ENCODE peak calls at places on chromosomes 16 and 17, in ten cellular contexts. One of them, this sample, is unnamed.

GRCh38 chr16:1834096-1834495 is 7.1 kb downstream of the FAHD1 start:
- DNase-seq in fibroblast of the conjunctiva: no peak
- DNase-seq in stimulated activated effector memory CD8-positive, alpha-beta T cell treated with anti-CD3 and anti-CD28 coated beads, Interleukin-12 subunit alpha, Interleukin-12 subunit beta, amount 100 ng/mL, for 72 hours: no peak
- DNase-seq in fibroblast of the aortic adventitia: no peak
- DNase-seq in dermis blood vessel endothelial cell: no peak
- DNase-seq in GM13977: no peak
- DNase-seq in GM23338: no peak
- DNase-seq in psoas muscle: no peak
- DNase-seq in NCI-H510A treated with DMSO at 0.1 percent for 48 hours: no peak
- DNase-seq in stomach: no peak
- DNase-seq in this sample: no peak

GRCh38 chr16:75644240-75645012 is 3.0 kb downstream of the KARS1 start:
- DNase-seq in fibroblast of the conjunctiva: no peak
- DNase-seq in stimulated activated effector memory CD8-positive, alpha-beta T cell treated with anti-CD3 and anti-CD28 coated beads, Interleukin-12 subunit alpha, Interleukin-12 subunit beta, amount 100 ng/mL, for 72 hours: no peak
- DNase-seq in fibroblast of the aortic adventitia: no peak
- DNase-seq in dermis blood vessel endothelial cell: no peak
- DNase-seq in GM13977: no peak
- DNase-seq in GM23338: no peak
- DNase-seq in psoas muscle: no peak
- DNase-seq in NCI-H510A treated with DMSO at 0.1 percent for 48 hours: no peak
- DNase-seq in stomach: no peak
- DNase-seq in this sample: no peak

GRCh38 chr17:10063730-10064221 is 134.6 kb downstream of the GAS7 start:
- DNase-seq in fibroblast of the conjunctiva: peak
- DNase-seq in stimulated activated effector memory CD8-positive, alpha-beta T cell treated with anti-CD3 and anti-CD28 coated beads, Interleukin-12 subunit alpha, Interleukin-12 subunit beta, amount 100 ng/mL, for 72 hours: no peak
- DNase-seq in fibroblast of the aortic adventitia: no peak
- DNase-seq in dermis blood vessel endothelial cell: no peak
- DNase-seq in GM13977: no peak
- DNase-seq in GM23338: no peak
- DNase-seq in psoas muscle: no peak
- DNase-seq in NCI-H510A treated with DMSO at 0.1 percent for 48 hours: no peak
- DNase-seq in stomach: peak
- DNase-seq in this sample: no peak

GRCh38 chr17:45411348-45412105 is 21.1 kb downstream of the ARHGAP27 start:
- DNase-seq in fibroblast of the conjunctiva: no peak
- DNase-seq in stimulated activated effector memory CD8-positive, alpha-beta T cell treated with anti-CD3 and anti-CD28 coated beads, Interleukin-12 subunit alpha, Interleukin-12 subunit beta, amount 100 ng/mL, for 72 hours: no peak
- DNase-seq in fibroblast of the aortic adventitia: no peak
- DNase-seq in dermis blood vessel endothelial cell: no peak
- DNase-seq in GM13977: no peak
- DNase-seq in GM23338: no peak
- DNase-seq in psoas muscle: no peak
- DNase-seq in NCI-H510A treated with DMSO at 0.1 percent for 48 hours: peak
- DNase-seq in stomach: no peak
- DNase-seq in this sample: no peak

GRCh38 chr16:81276323-81276722 is 37.8 kb downstream of the BCO1 start:
- DNase-seq in fibroblast of the conjunctiva: no peak
- DNase-seq in stimulated activated effector memory CD8-positive, alpha-beta T cell treated with anti-CD3 and anti-CD28 coated beads, Interleukin-12 subunit alpha, Interleukin-12 subunit beta, amount 100 ng/mL, for 72 hours: no peak
- DNase-seq in fibroblast of the aortic adventitia: no peak
- DNase-seq in dermis blood vessel endothelial cell: no peak
- DNase-seq in GM13977: no peak
- DNase-seq in GM23338: no peak
- DNase-seq in psoas muscle: no peak
- DNase-seq in NCI-H510A treated with DMSO at 0.1 percent for 48 hours: no peak
- DNase-seq in stomach: no peak
- DNase-seq in this sample: no peak

GRCh38 chr16:81873843-81874752 is 95.0 kb downstream of the PLCG2 start:
- DNase-seq in fibroblast of the conjunctiva: no peak
- DNase-seq in stimulated activated effector memory CD8-positive, alpha-beta T cell treated with anti-CD3 and anti-CD28 coated beads, Interleukin-12 subunit alpha, Interleukin-12 subunit beta, amount 100 ng/mL, for 72 hours: peak
- DNase-seq in fibroblast of the aortic adventitia: peak
- DNase-seq in dermis blood vessel endothelial cell: peak
- DNase-seq in GM13977: peak
- DNase-seq in GM23338: peak
- DNase-seq in psoas muscle: peak
- DNase-seq in NCI-H510A treated with DMSO at 0.1 percent for 48 hours: peak
- DNase-seq in stomach: peak
- DNase-seq in this sample: peak

GRCh38 chr16:72886366-72886974 is 161.5 kb downstream of the ZFHX3 start:
- DNase-seq in fibroblast of the conjunctiva: no peak
- DNase-seq in stimulated activated effector memory CD8-positive, alpha-beta T cell treated with anti-CD3 and anti-CD28 coated beads, Interleukin-12 subunit alpha, Interleukin-12 subunit beta, amount 100 ng/mL, for 72 hours: no peak
- DNase-seq in fibroblast of the aortic adventitia: no peak
- DNase-seq in dermis blood vessel endothelial cell: no peak
- DNase-seq in GM13977: no peak
- DNase-seq in GM23338: no peak
- DNase-seq in psoas muscle: no peak
- DNase-seq in NCI-H510A treated with DMSO at 0.1 percent for 48 hours: no peak
- DNase-seq in stomach: no peak
- DNase-seq in this sample: no peak

GRCh38 chr16:75957870-75958269 is 231.6 kb upstream of the CPHXL start:
- DNase-seq in fibroblast of the conjunctiva: no peak
- DNase-seq in stimulated activated effector memory CD8-positive, alpha-beta T cell treated with anti-CD3 and anti-CD28 coated beads, Interleukin-12 subunit alpha, Interleukin-12 subunit beta, amount 100 ng/mL, for 72 hours: no peak
- DNase-seq in fibroblast of the aortic adventitia: no peak
- DNase-seq in dermis blood vessel endothelial cell: no peak
- DNase-seq in GM13977: no peak
- DNase-seq in GM23338: no peak
- DNase-seq in psoas muscle: no peak
- DNase-seq in NCI-H510A treated with DMSO at 0.1 percent for 48 hours: no peak
- DNase-seq in stomach: no peak
- DNase-seq in this sample: no peak

GRCh38 chr17:16381496-16381820 is 567 bp downstream of the UBB start:
- DNase-seq in fibroblast of the conjunctiva: no peak
- DNase-seq in stimulated activated effector memory CD8-positive, alpha-beta T cell treated with anti-CD3 and anti-CD28 coated beads, Interleukin-12 subunit alpha, Interleukin-12 subunit beta, amount 100 ng/mL, for 72 hours: no peak
- DNase-seq in fibroblast of the aortic adventitia: peak
- DNase-seq in dermis blood vessel endothelial cell: peak
- DNase-seq in GM13977: peak
- DNase-seq in GM23338: no peak
- DNase-seq in psoas muscle: no peak
- DNase-seq in NCI-H510A treated with DMSO at 0.1 percent for 48 hours: no peak
- DNase-seq in stomach: no peak
- DNase-seq in this sample: no peak

GRCh38 chr17:50579399-50579798 is 18.9 kb downstream of the CACNA1G start:
- DNase-seq in fibroblast of the conjunctiva: no peak
- DNase-seq in stimulated activated effector memory CD8-positive, alpha-beta T cell treated with anti-CD3 and anti-CD28 coated beads, Interleukin-12 subunit alpha, Interleukin-12 subunit beta, amount 100 ng/mL, for 72 hours: no peak
- DNase-seq in fibroblast of the aortic adventitia: no peak
- DNase-seq in dermis blood vessel endothelial cell: no peak
- DNase-seq in GM13977: no peak
- DNase-seq in GM23338: no peak
- DNase-seq in psoas muscle: no peak
- DNase-seq in NCI-H510A treated with DMSO at 0.1 percent for 48 hours: no peak
- DNase-seq in stomach: no peak
- DNase-seq in this sample: no peak

GRCh38 chr17:76009969-76010661 is 9.5 kb downstream of the CDK3 start:
- DNase-seq in fibroblast of the conjunctiva: no peak
- DNase-seq in stimulated activated effector memory CD8-positive, alpha-beta T cell treated with anti-CD3 and anti-CD28 coated beads, Interleukin-12 subunit alpha, Interleukin-12 subunit beta, amount 100 ng/mL, for 72 hours: no peak
- DNase-seq in fibroblast of the aortic adventitia: no peak
- DNase-seq in dermis blood vessel endothelial cell: no peak
- DNase-seq in GM13977: no peak
- DNase-seq in GM23338: no peak
- DNase-seq in psoas muscle: no peak
- DNase-seq in NCI-H510A treated with DMSO at 0.1 percent for 48 hours: no peak
- DNase-seq in stomach: no peak
- DNase-seq in this sample: no peak

GRCh38 chr16:56742030-56742984 is 12.4 kb downstream of the NUP93 start:
- DNase-seq in fibroblast of the conjunctiva: peak
- DNase-seq in stimulated activated effector memory CD8-positive, alpha-beta T cell treated with anti-CD3 and anti-CD28 coated beads, Interleukin-12 subunit alpha, Interleukin-12 subunit beta, amount 100 ng/mL, for 72 hours: no peak
- DNase-seq in fibroblast of the aortic adventitia: peak
- DNase-seq in dermis blood vessel endothelial cell: peak
- DNase-seq in GM13977: no peak
- DNase-seq in GM23338: no peak
- DNase-seq in psoas muscle: no peak
- DNase-seq in NCI-H510A treated with DMSO at 0.1 percent for 48 hours: no peak
- DNase-seq in stomach: no peak
- DNase-seq in this sample: no peak

GRCh38 chr16:67529639-67530012 is 997 bp downstream of the RIPOR1 start:
- DNase-seq in fibroblast of the conjunctiva: no peak
- DNase-seq in stimulated activated effector memory CD8-positive, alpha-beta T cell treated with anti-CD3 and anti-CD28 coated beads, Interleukin-12 subunit alpha, Interleukin-12 subunit beta, amount 100 ng/mL, for 72 hours: no peak
- DNase-seq in fibroblast of the aortic adventitia: no peak
- DNase-seq in dermis blood vessel endothelial cell: peak
- DNase-seq in GM13977: peak
- DNase-seq in GM23338: peak
- DNase-seq in psoas muscle: no peak
- DNase-seq in NCI-H510A treated with DMSO at 0.1 percent for 48 hours: no peak
- DNase-seq in stomach: no peak
- DNase-seq in this sample: no peak

GRCh38 chr17:60442271-60443201 is 20.2 kb downstream of the CHCT1 start:
- DNase-seq in fibroblast of the conjunctiva: no peak
- DNase-seq in stimulated activated effector memory CD8-positive, alpha-beta T cell treated with anti-CD3 and anti-CD28 coated beads, Interleukin-12 subunit alpha, Interleukin-12 subunit beta, amount 100 ng/mL, for 72 hours: no peak
- DNase-seq in fibroblast of the aortic adventitia: peak
- DNase-seq in dermis blood vessel endothelial cell: no peak
- DNase-seq in GM13977: no peak
- DNase-seq in GM23338: no peak
- DNase-seq in psoas muscle: no peak
- DNase-seq in NCI-H510A treated with DMSO at 0.1 percent for 48 hours: no peak
- DNase-seq in stomach: no peak
- DNase-seq in this sample: no peak

GRCh38 chr17:1865252-1866037 is 35.6 kb downstream of the RPA1 start:
- DNase-seq in fibroblast of the conjunctiva: no peak
- DNase-seq in stimulated activated effector memory CD8-positive, alpha-beta T cell treated with anti-CD3 and anti-CD28 coated beads, Interleukin-12 subunit alpha, Interleukin-12 subunit beta, amount 100 ng/mL, for 72 hours: peak
- DNase-seq in fibroblast of the aortic adventitia: peak
- DNase-seq in dermis blood vessel endothelial cell: peak
- DNase-seq in GM13977: peak
- DNase-seq in GM23338: peak
- DNase-seq in psoas muscle: no peak
- DNase-seq in NCI-H510A treated with DMSO at 0.1 percent for 48 hours: peak
- DNase-seq in stomach: peak
- DNase-seq in this sample: no peak

GRCh38 chr17:37791985-37792384 is 47.1 kb upstream of the HNF1B start:
- DNase-seq in fibroblast of the conjunctiva: no peak
- DNase-seq in stimulated activated effector memory CD8-positive, alpha-beta T cell treated with anti-CD3 and anti-CD28 coated beads, Interleukin-12 subunit alpha, Interleukin-12 subunit beta, amount 100 ng/mL, for 72 hours: no peak
- DNase-seq in fibroblast of the aortic adventitia: no peak
- DNase-seq in dermis blood vessel endothelial cell: no peak
- DNase-seq in GM13977: no peak
- DNase-seq in GM23338: no peak
- DNase-seq in psoas muscle: no peak
- DNase-seq in NCI-H510A treated with DMSO at 0.1 percent for 48 hours: no peak
- DNase-seq in stomach: no peak
- DNase-seq in this sample: no peak

GRCh38 chr16:53912155-53912554 is 208.2 kb downstream of the FTO start:
- DNase-seq in fibroblast of the conjunctiva: no peak
- DNase-seq in stimulated activated effector memory CD8-positive, alpha-beta T cell treated with anti-CD3 and anti-CD28 coated beads, Interleukin-12 subunit alpha, Interleukin-12 subunit beta, amount 100 ng/mL, for 72 hours: peak
- DNase-seq in fibroblast of the aortic adventitia: no peak
- DNase-seq in dermis blood vessel endothelial cell: no peak
- DNase-seq in GM13977: peak
- DNase-seq in GM23338: no peak
- DNase-seq in psoas muscle: no peak
- DNase-seq in NCI-H510A treated with DMSO at 0.1 percent for 48 hours: peak
- DNase-seq in stomach: no peak
- DNase-seq in this sample: no peak

GRCh38 chr17:11548398-11548797 is 49.9 kb upstream of the DNAH9 start:
- DNase-seq in fibroblast of the conjunctiva: no peak
- DNase-seq in stimulated activated effector memory CD8-positive, alpha-beta T cell treated with anti-CD3 and anti-CD28 coated beads, Interleukin-12 subunit alpha, Interleukin-12 subunit beta, amount 100 ng/mL, for 72 hours: no peak
- DNase-seq in fibroblast of the aortic adventitia: no peak
- DNase-seq in dermis blood vessel endothelial cell: no peak
- DNase-seq in GM13977: no peak
- DNase-seq in GM23338: no peak
- DNase-seq in psoas muscle: no peak
- DNase-seq in NCI-H510A treated with DMSO at 0.1 percent for 48 hours: no peak
- DNase-seq in stomach: no peak
- DNase-seq in this sample: no peak

GRCh38 chr17:6729531-6729930 is 16.4 kb upstream of the SLC13A5 start:
- DNase-seq in fibroblast of the conjunctiva: no peak
- DNase-seq in stimulated activated effector memory CD8-positive, alpha-beta T cell treated with anti-CD3 and anti-CD28 coated beads, Interleukin-12 subunit alpha, Interleukin-12 subunit beta, amount 100 ng/mL, for 72 hours: no peak
- DNase-seq in fibroblast of the aortic adventitia: no peak
- DNase-seq in dermis blood vessel endothelial cell: no peak
- DNase-seq in GM13977: no peak
- DNase-seq in GM23338: no peak
- DNase-seq in psoas muscle: no peak
- DNase-seq in NCI-H510A treated with DMSO at 0.1 percent for 48 hours: no peak
- DNase-seq in stomach: no peak
- DNase-seq in this sample: no peak

GRCh38 chr17:63140255-63140654 is 174.2 kb downstream of the TANC2 start:
- DNase-seq in fibroblast of the conjunctiva: peak
- DNase-seq in stimulated activated effector memory CD8-positive, alpha-beta T cell treated with anti-CD3 and anti-CD28 coated beads, Interleukin-12 subunit alpha, Interleukin-12 subunit beta, amount 100 ng/mL, for 72 hours: peak
- DNase-seq in fibroblast of the aortic adventitia: peak
- DNase-seq in dermis blood vessel endothelial cell: peak
- DNase-seq in GM13977: no peak
- DNase-seq in GM23338: no peak
- DNase-seq in psoas muscle: no peak
- DNase-seq in NCI-H510A treated with DMSO at 0.1 percent for 48 hours: peak
- DNase-seq in stomach: no peak
- DNase-seq in this sample: no peak

GRCh38 chr17:13541032-13541480 is 60.7 kb downstream of the HS3ST3A1 start:
- DNase-seq in fibroblast of the conjunctiva: peak
- DNase-seq in stimulated activated effector memory CD8-positive, alpha-beta T cell treated with anti-CD3 and anti-CD28 coated beads, Interleukin-12 subunit alpha, Interleukin-12 subunit beta, amount 100 ng/mL, for 72 hours: no peak
- DNase-seq in fibroblast of the aortic adventitia: peak
- DNase-seq in dermis blood vessel endothelial cell: no peak
- DNase-seq in GM13977: no peak
- DNase-seq in GM23338: no peak
- DNase-seq in psoas muscle: no peak
- DNase-seq in NCI-H510A treated with DMSO at 0.1 percent for 48 hours: no peak
- DNase-seq in stomach: no peak
- DNase-seq in this sample: no peak

GRCh38 chr17:72591500-72592241 is 470.9 kb downstream of the SOX9 start:
- DNase-seq in fibroblast of the conjunctiva: no peak
- DNase-seq in stimulated activated effector memory CD8-positive, alpha-beta T cell treated with anti-CD3 and anti-CD28 coated beads, Interleukin-12 subunit alpha, Interleukin-12 subunit beta, amount 100 ng/mL, for 72 hours: peak
- DNase-seq in fibroblast of the aortic adventitia: peak
- DNase-seq in dermis blood vessel endothelial cell: no peak
- DNase-seq in GM13977: no peak
- DNase-seq in GM23338: peak
- DNase-seq in psoas muscle: no peak
- DNase-seq in NCI-H510A treated with DMSO at 0.1 percent for 48 hours: no peak
- DNase-seq in stomach: no peak
- DNase-seq in this sample: peak

GRCh38 chr17:35618628-35619027 is 31.5 kb downstream of the AP2B1 start:
- DNase-seq in fibroblast of the conjunctiva: no peak
- DNase-seq in stimulated activated effector memory CD8-positive, alpha-beta T cell treated with anti-CD3 and anti-CD28 coated beads, Interleukin-12 subunit alpha, Interleukin-12 subunit beta, amount 100 ng/mL, for 72 hours: no peak
- DNase-seq in fibroblast of the aortic adventitia: no peak
- DNase-seq in dermis blood vessel endothelial cell: no peak
- DNase-seq in GM13977: no peak
- DNase-seq in GM23338: no peak
- DNase-seq in psoas muscle: no peak
- DNase-seq in NCI-H510A treated with DMSO at 0.1 percent for 48 hours: no peak
- DNase-seq in stomach: no peak
- DNase-seq in this sample: no peak

GRCh38 chr16:19517424-19518089 is 4.3 kb downstream of the GDE1 start:
- DNase-seq in fibroblast of the conjunctiva: no peak
- DNase-seq in stimulated activated effector memory CD8-positive, alpha-beta T cell treated with anti-CD3 and anti-CD28 coated beads, Interleukin-12 subunit alpha, Interleukin-12 subunit beta, amount 100 ng/mL, for 72 hours: no peak
- DNase-seq in fibroblast of the aortic adventitia: peak
- DNase-seq in dermis blood vessel endothelial cell: peak
- DNase-seq in GM13977: no peak
- DNase-seq in GM23338: no peak
- DNase-seq in psoas muscle: no peak
- DNase-seq in NCI-H510A treated with DMSO at 0.1 percent for 48 hours: no peak
- DNase-seq in stomach: no peak
- DNase-seq in this sample: no peak